ENCODE peak calls at places on chromosomes 3 and 15, in four cellular contexts. One of them, this sample, is unnamed.

GRCh38 chr15:87736921-87737389 is 519.6 kb downstream of the NTRK3 start:
- DNase-seq in astrocyte of the cerebellum: no peak
- DNase-seq in stimulated activated CD4-positive, alpha-beta T cell treated with anti-CD3 and anti-CD28 coated beads, Interleukin-2, amount 100 ng/mL, for 24 hours: no peak
- DNase-seq in H54: no peak
- DNase-seq in this sample: no peak

GRCh38 chr3:172447611-172448579 is at the start of gene GHSR:
- DNase-seq in astrocyte of the cerebellum: no peak
- DNase-seq in stimulated activated CD4-positive, alpha-beta T cell treated with anti-CD3 and anti-CD28 coated beads, Interleukin-2, amount 100 ng/mL, for 24 hours: peak
- DNase-seq in H54: no peak
- DNase-seq in this sample: no peak

GRCh38 chr15:68637755-68638405 is 59.1 kb downstream of the CORO2B start:
- DNase-seq in astrocyte of the cerebellum: no peak
- DNase-seq in stimulated activated CD4-positive, alpha-beta T cell treated with anti-CD3 and anti-CD28 coated beads, Interleukin-2, amount 100 ng/mL, for 24 hours: no peak
- DNase-seq in H54: no peak
- DNase-seq in this sample: peak

GRCh38 chr3:155664922-155665695 is 79.8 kb downstream of the PLCH1 start:
- DNase-seq in astrocyte of the cerebellum: peak
- DNase-seq in stimulated activated CD4-positive, alpha-beta T cell treated with anti-CD3 and anti-CD28 coated beads, Interleukin-2, amount 100 ng/mL, for 24 hours: no peak
- DNase-seq in H54: peak
- DNase-seq in this sample: peak

GRCh38 chr15:48645558-48646330 is at the start of gene FBN1:
- DNase-seq in astrocyte of the cerebellum: peak
- DNase-seq in stimulated activated CD4-positive, alpha-beta T cell treated with anti-CD3 and anti-CD28 coated beads, Interleukin-2, amount 100 ng/mL, for 24 hours: peak
- DNase-seq in H54: peak
- DNase-seq in this sample: peak

GRCh38 chr3:119579366-119580147 is at the start of gene ADPRH:
- DNase-seq in astrocyte of the cerebellum: no peak
- DNase-seq in stimulated activated CD4-positive, alpha-beta T cell treated with anti-CD3 and anti-CD28 coated beads, Interleukin-2, amount 100 ng/mL, for 24 hours: peak
- DNase-seq in H54: peak
- DNase-seq in this sample: peak

GRCh38 chr15:62853833-62854210 is 188.7 kb upstream of the TPM1 start:
- DNase-seq in astrocyte of the cerebellum: no peak
- DNase-seq in stimulated activated CD4-positive, alpha-beta T cell treated with anti-CD3 and anti-CD28 coated beads, Interleukin-2, amount 100 ng/mL, for 24 hours: no peak
- DNase-seq in H54: no peak
- DNase-seq in this sample: no peak

GRCh38 chr3:37887824-37888223 is 26.1 kb downstream of the CTDSPL start:
- DNase-seq in astrocyte of the cerebellum: no peak
- DNase-seq in stimulated activated CD4-positive, alpha-beta T cell treated with anti-CD3 and anti-CD28 coated beads, Interleukin-2, amount 100 ng/mL, for 24 hours: no peak
- DNase-seq in H54: no peak
- DNase-seq in this sample: no peak

GRCh38 chr15:69656271-69657030 is 203.8 kb downstream of the RPLP1 start:
- DNase-seq in astrocyte of the cerebellum: no peak
- DNase-seq in stimulated activated CD4-positive, alpha-beta T cell treated with anti-CD3 and anti-CD28 coated beads, Interleukin-2, amount 100 ng/mL, for 24 hours: no peak
- DNase-seq in H54: no peak
- DNase-seq in this sample: no peak

GRCh38 chr3:51669241-51670052 is 1.6 kb upstream of the TEX264 start:
- DNase-seq in astrocyte of the cerebellum: peak
- DNase-seq in stimulated activated CD4-positive, alpha-beta T cell treated with anti-CD3 and anti-CD28 coated beads, Interleukin-2, amount 100 ng/mL, for 24 hours: peak
- DNase-seq in H54: peak
- DNase-seq in this sample: peak

GRCh38 chr3:126474498-126475410 is 937 bp downstream of the ZXDC start:
- DNase-seq in astrocyte of the cerebellum: no peak
- DNase-seq in stimulated activated CD4-positive, alpha-beta T cell treated with anti-CD3 and anti-CD28 coated beads, Interleukin-2, amount 100 ng/mL, for 24 hours: peak
- DNase-seq in H54: peak
- DNase-seq in this sample: peak

GRCh38 chr3:17749281-17749680 is 6.8 kb upstream of the TBC1D5 start:
- DNase-seq in astrocyte of the cerebellum: no peak
- DNase-seq in stimulated activated CD4-positive, alpha-beta T cell treated with anti-CD3 and anti-CD28 coated beads, Interleukin-2, amount 100 ng/mL, for 24 hours: no peak
- DNase-seq in H54: no peak
- DNase-seq in this sample: no peak

GRCh38 chr3:156626104-156626503 is 48.3 kb upstream of the TIPARP start:
- DNase-seq in astrocyte of the cerebellum: no peak
- DNase-seq in stimulated activated CD4-positive, alpha-beta T cell treated with anti-CD3 and anti-CD28 coated beads, Interleukin-2, amount 100 ng/mL, for 24 hours: no peak
- DNase-seq in H54: peak
- DNase-seq in this sample: no peak

GRCh38 chr3:136068708-136069107 is 103.2 kb downstream of the PPP2R3A start:
- DNase-seq in astrocyte of the cerebellum: no peak
- DNase-seq in stimulated activated CD4-positive, alpha-beta T cell treated with anti-CD3 and anti-CD28 coated beads, Interleukin-2, amount 100 ng/mL, for 24 hours: no peak
- DNase-seq in H54: no peak
- DNase-seq in this sample: no peak